ENCODE peak calls at places on chromosomes 7 and 10, in ten cellular contexts. D is HFF-Myc; R is HT-29; N is OCI-M1; P is AG04449; A is cardiac fibroblast; X is lower leg skin; G is NAMALWA; L is head of caudate nucleus; M is CD8-positive, alpha-beta memory T cell. B is an unnamed sample.

GRCh38 chr7:27183682-27184341 is 1.2 kb downstream of the HOXA11 start:
- DNase-seq in D (no peak), R (no peak), N (peak), P (no peak), A (no peak), X (peak), G (no peak), L (no peak), M (no peak), B (no peak)

GRCh38 chr10:62831346-62831745 is 15.2 kb upstream of the EGR2 start:
- DNase-seq in D (no peak), R (no peak), N (no peak), P (peak), A (peak), X (no peak), G (no peak), L (no peak), M (no peak), B (no peak)

GRCh38 chr10:131117416-131118212 is 193.9 kb downstream of the TCERG1L start:
- DNase-seq in D (no peak), R (no peak), N (no peak), P (no peak), A (no peak), X (no peak), G (no peak), L (no peak), M (no peak), B (no peak)

GRCh38 chr7:7183061-7183832 is 903 bp downstream of the C1GALT1 start:
- DNase-seq in D (no peak), R (peak), N (peak), P (no peak), A (peak), X (peak), G (peak), L (peak), M (peak), B (peak)

GRCh38 chr7:55150709-55151108 is 131.9 kb downstream of the EGFR start:
- DNase-seq in D (no peak), R (no peak), N (no peak), P (no peak), A (no peak), X (no peak), G (no peak), L (no peak), M (no peak), B (no peak)

GRCh38 chr10:121774813-121775212 is 153.0 kb downstream of the ATE1 start:
- DNase-seq in D (no peak), R (no peak), N (no peak), P (no peak), A (peak), X (no peak), G (no peak), L (no peak), M (no peak), B (no peak)

GRCh38 chr10:132162021-132162531 is 24.7 kb upstream of the DPYSL4 start:
- DNase-seq in D (no peak), R (no peak), N (no peak), P (no peak), A (no peak), X (no peak), G (peak), L (no peak), M (no peak), B (no peak)

GRCh38 chr10:123318516-123318915 is 164.3 kb downstream of the BUB3 start:
- DNase-seq in D (no peak), R (no peak), N (no peak), P (no peak), A (no peak), X (no peak), G (no peak), L (no peak), M (no peak), B (no peak)

GRCh38 chr7:103689262-103689661 is 243.3 kb upstream of the SLC26A5 start:
- DNase-seq in D (no peak), R (no peak), N (no peak), P (no peak), A (no peak), X (no peak), G (no peak), L (no peak), M (no peak), B (no peak)

GRCh38 chr10:80144302-80145131 is 12.0 kb downstream of the PLAC9 start:
- DNase-seq in D (no peak), R (peak), N (peak), P (no peak), A (no peak), X (no peak), G (peak), L (no peak), M (no peak), B (peak)

GRCh38 chr7:135939268-135939667 is 37.9 kb downstream of the MTPN start:
- DNase-seq in D (no peak), R (no peak), N (peak), P (no peak), A (no peak), X (no peak), G (no peak), L (no peak), M (no peak), B (no peak)

GRCh38 chr10:30804478-30805055 is 175.0 kb upstream of the LYZL2 start:
- DNase-seq in D (peak), R (no peak), N (no peak), P (no peak), A (no peak), X (peak), G (no peak), L (no peak), M (no peak), B (no peak)

GRCh38 chr7:55271069-55271468 is 94.1 kb upstream of the LANCL2 start:
- DNase-seq in D (no peak), R (no peak), N (peak), P (no peak), A (peak), X (no peak), G (peak), L (no peak), M (no peak), B (no peak)

GRCh38 chr10:33287112-33287511 is 47.4 kb downstream of the NRP1 start:
- DNase-seq in D (no peak), R (peak), N (no peak), P (no peak), A (no peak), X (no peak), G (no peak), L (no peak), M (no peak), B (no peak)